ENCODE peak calls at places on chromosomes 4 and X, in seven cellular contexts. R is K562, S is GM12891, F is breast epithelium, J is esophagus squamous epithelium, Z is thyroid gland, C is A549. U is an unnamed sample.

GRCh38 chr4:1870578-1871443 is at the start of gene NSD2:
- DNase-seq in R (peak; percentile 98), S (peak; percentile 94), F (peak; percentile 76), J (peak; percentile 27), Z (peak; percentile 86), C (peak; percentile 83), U (peak; percentile 81)

GRCh38 chr4:1385373-1386340 is 20.6 kb downstream of the NKX1-1 start:
- DNase-seq in R (no peak), S (no peak), F (no peak), J (no peak), Z (no peak), C (no peak), U (no peak)

GRCh38 chr4:127622923-127623754 is 9.6 kb upstream of the INTU start:
- DNase-seq in R (no peak), S (no peak), F (no peak), J (no peak), Z (peak; percentile 52), C (peak; percentile 18), U (no peak)

GRCh38 chr4:184282251-184282713 is 64.6 kb upstream of the ENPP6 start:
- DNase-seq in R (no peak), S (no peak), F (no peak), J (no peak), Z (no peak), C (no peak), U (no peak)

GRCh38 chr4:177380730-177381287 is 61.4 kb downstream of the AGA start:
- DNase-seq in R (peak; percentile 28), S (no peak), F (no peak), J (no peak), Z (no peak), C (peak; percentile 17), U (peak; percentile 12)

GRCh38 chr4:151407466-151408379 is 1.3 kb upstream of the FHIP1A start:
- DNase-seq in R (no peak), S (peak; percentile 64), F (peak; percentile 51), J (peak; percentile 4), Z (peak; percentile 63), C (no peak), U (no peak)

GRCh38 chrX:17812763-17813162 is 48.3 kb downstream of the RAI2 start:
- DNase-seq in R (peak; percentile 22), S (no peak), F (no peak), J (no peak), Z (no peak), C (no peak), U (no peak)

GRCh38 chr4:3634281-3635089 is 102.3 kb upstream of the LRPAP1 start:
- DNase-seq in R (no peak), S (no peak), F (no peak), J (no peak), Z (no peak), C (no peak), U (no peak)

GRCh38 chr4:153806073-153806472 is 17.2 kb upstream of the SFRP2 start:
- DNase-seq in R (no peak), S (no peak), F (no peak), J (no peak), Z (no peak), C (no peak), U (no peak)

GRCh38 chrX:26922278-26922677 is 540.9 kb downstream of the PPP4R3C start:
- DNase-seq in R (no peak), S (no peak), F (no peak), J (no peak), Z (no peak), C (no peak), U (no peak)

GRCh38 chr4:33080262-33080661 is 2360.1 kb downstream of the PCDH7 start:
- DNase-seq in R (no peak), S (no peak), F (no peak), J (no peak), Z (no peak), C (no peak), U (no peak)

GRCh38 chr4:75698963-75699228 is 25.5 kb upstream of the USO1 start:
- DNase-seq in R (no peak), S (no peak), F (no peak), J (no peak), Z (no peak), C (no peak), U (no peak)

GRCh38 chrX:21985332-21985777 is 44.8 kb downstream of the SMS start:
- DNase-seq in R (peak; percentile 77), S (peak; percentile 25), F (peak; percentile 67), J (no peak), Z (peak; percentile 59), C (peak; percentile 77), U (peak; percentile 7)

GRCh38 chrX:12973561-12974216 is 1.2 kb upstream of the TMSB4X start:
- DNase-seq in R (no peak), S (no peak), F (no peak), J (no peak), Z (no peak), C (no peak), U (no peak)

GRCh38 chr4:1592179-1593037 is 91.7 kb downstream of the FAM53A start:
- DNase-seq in R (no peak), S (no peak), F (no peak), J (no peak), Z (no peak), C (no peak), U (no peak)

GRCh38 chr4:97123573-97123972 is 1019.7 kb downstream of the STPG2 start:
- DNase-seq in R (no peak), S (no peak), F (no peak), J (no peak), Z (peak; percentile 95), C (no peak), U (no peak)

GRCh38 chr4:76127754-76128153 is 20.4 kb downstream of the NUP54 start:
- DNase-seq in R (no peak), S (no peak), F (no peak), J (no peak), Z (no peak), C (no peak), U (no peak)

GRCh38 chrX:133405498-133406180 is 9.7 kb downstream of the GPC4 start:
- DNase-seq in R (no peak), S (no peak), F (no peak), J (no peak), Z (no peak), C (no peak), U (no peak)

GRCh38 chr4:26238782-26239647 is 81.8 kb upstream of the RBPJ start:
- DNase-seq in R (no peak), S (no peak), F (no peak), J (no peak), Z (no peak), C (no peak), U (no peak)

GRCh38 chr4:35106091-35106734 is 1138.1 kb downstream of the ARAP2 start:
- DNase-seq in R (no peak), S (no peak), F (no peak), J (no peak), Z (no peak), C (no peak), U (no peak)

GRCh38 chrX:18146954-18147353 is 73.7 kb downstream of the BEND2 start:
- DNase-seq in R (peak; percentile 22), S (no peak), F (no peak), J (no peak), Z (no peak), C (no peak), U (peak; percentile 0)

GRCh38 chr4:10104211-10104990 is 12.2 kb downstream of the WDR1 start:
- DNase-seq in R (no peak), S (no peak), F (no peak), J (no peak), Z (no peak), C (no peak), U (no peak)

GRCh38 chr4:10105920-10106319 is 10.7 kb downstream of the WDR1 start:
- DNase-seq in R (peak; percentile 55), S (no peak), F (no peak), J (no peak), Z (no peak), C (no peak), U (no peak)

GRCh38 chr4:10106421-10107039 is 10.1 kb downstream of the WDR1 start:
- DNase-seq in R (peak; percentile 87), S (peak; percentile 23), F (peak; percentile 86), J (no peak), Z (peak; percentile 43), C (peak; percentile 86), U (peak; percentile 80)

GRCh38 chr4:10105421-10105820 is 11.2 kb downstream of the WDR1 start:
- DNase-seq in R (no peak), S (no peak), F (no peak), J (no peak), Z (no peak), C (no peak), U (no peak)

DNA sequence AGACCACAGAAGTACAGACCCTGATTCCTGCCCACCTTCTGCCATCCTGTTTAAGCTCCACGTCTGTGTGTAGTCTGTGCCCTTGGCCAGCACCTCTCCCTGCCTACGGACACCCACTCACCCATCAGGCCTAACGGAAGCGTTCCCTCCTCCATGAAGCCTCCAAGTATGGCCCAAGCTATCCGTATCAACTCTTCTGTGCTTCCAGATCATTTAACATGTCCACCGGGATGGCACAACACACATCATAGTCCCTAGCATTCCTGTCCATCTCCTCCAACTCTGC is 11.7 kb downstream of the WDR1 start:
- DNase-seq in R (no peak), S (no peak), F (no peak), J (no peak), Z (no peak), C (no peak), U (no peak)
- TF ChIP-seq POLR2A in R (no peak), S (no peak), F (no peak), J (no peak), Z (no peak), C (no peak), U (no peak)

GRCh38 chr4:85939595-85939994 is 420.3 kb downstream of the MAPK10 start:
- DNase-seq in R (no peak), S (no peak), F (no peak), J (no peak), Z (no peak), C (no peak), U (no peak)
- TF ChIP-seq POLR2A in R (no peak), S (no peak), F (no peak), J (no peak), Z (no peak), C (no peak), U (no peak)

DNA sequence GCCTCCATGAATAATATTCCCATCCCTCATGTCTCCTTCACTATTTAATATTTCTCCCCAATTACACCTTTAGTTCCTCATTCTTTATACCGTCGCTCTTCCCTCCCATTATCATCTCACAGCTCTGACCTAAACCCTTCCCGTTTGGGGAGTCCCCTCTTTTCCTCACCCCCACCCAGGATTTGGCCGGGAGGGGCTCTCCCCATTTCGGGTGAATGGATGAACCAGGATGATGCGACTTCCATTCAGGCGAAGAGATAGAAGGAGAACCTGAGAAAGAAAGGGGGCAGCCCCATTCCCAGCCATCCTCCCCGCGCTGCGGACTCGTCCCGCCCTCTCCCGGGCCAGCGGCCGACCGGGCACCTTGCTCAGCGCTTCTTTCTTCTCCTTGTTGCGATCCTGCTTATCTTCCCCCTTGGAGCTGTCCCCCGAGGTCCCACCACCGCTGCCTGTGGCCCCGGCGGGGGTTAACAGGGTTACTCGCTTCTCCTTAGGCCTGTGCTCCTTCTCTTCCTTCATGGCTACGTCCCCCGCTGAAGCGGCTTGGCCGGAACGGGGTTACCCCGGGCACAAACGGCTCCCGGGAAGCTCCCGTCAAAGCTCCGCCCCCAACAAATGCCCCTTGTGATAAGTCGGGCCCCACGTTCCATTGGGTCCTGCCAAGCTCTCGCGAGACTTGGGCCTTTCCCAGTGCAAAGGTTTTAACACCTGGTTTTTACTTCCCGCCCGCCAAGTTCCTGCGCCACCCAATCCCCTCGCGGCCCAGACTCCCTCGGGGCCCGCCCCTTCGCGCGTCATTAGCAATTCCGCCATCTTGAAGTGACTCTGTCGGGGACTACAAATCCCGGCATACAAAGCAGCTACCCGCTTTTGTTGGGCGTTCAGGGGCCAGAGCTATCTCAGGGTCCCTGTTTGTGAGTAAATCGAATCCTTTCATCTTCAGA is at the start of gene UPF3B:
- DNase-seq in R (peak; percentile 97), S (peak; percentile 70), F (peak; percentile 98), J (peak; percentile 71), Z (peak; percentile 97), C (peak; percentile 98), U (peak; percentile 83)
- TF ChIP-seq POLR2A in R (peak; percentile 89), S (peak; percentile 62), F (peak; percentile 32), J (peak; percentile 30), Z (peak; percentile 79), C (peak; percentile 79), U (peak; percentile 52)

GRCh38 chrX:30181353-30181752 is 34.0 kb upstream of the MAGEB2 start:
- DNase-seq in R (no peak), S (no peak), F (no peak), J (no peak), Z (no peak), C (no peak), U (no peak)
- TF ChIP-seq POLR2A in R (no peak), S (no peak), F (no peak), J (no peak), Z (no peak), C (no peak), U (no peak)

U was measured in H54.